ENCODE peak calls at places on chromosomes 13 and 19, in four cellular contexts. W, E, X and C are unnamed samples.

GRCh38 chr13:32117696-32118095 is 86.1 kb downstream of the FRY start:
- DNase-seq in X (no peak), W (no peak), E (no peak), C (no peak)

GRCh38 chr19:40612831-40613668 is 11.9 kb downstream of the LTBP4 start:
- DNase-seq in X (no peak), E (peak; percentile 59), W (peak; percentile 89), C (peak; percentile 39)

GRCh38 chr19:37413243-37414084 is 42.6 kb downstream of the ZNF527 start:
- DNase-seq in W (no peak), X (no peak), E (no peak), C (no peak)

GRCh38 chr13:99617474-99618255 is 116.4 kb downstream of the TM9SF2 start:
- DNase-seq in E (no peak), W (peak; percentile 31), X (peak; percentile 46), C (no peak)

GRCh38 chr19:46383171-46383815 is 30.1 kb downstream of the CCDC8 start:
- DNase-seq in X (no peak), E (no peak), W (no peak), C (no peak)

GRCh38 chr19:16325161-16325527 is 518 bp downstream of the KLF2 start:
- DNase-seq in E (no peak), W (peak; percentile 48), X (no peak), C (peak; percentile 44)

GRCh38 chr13:21849323-21849722 is 178.4 kb downstream of the FGF9 start:
- DNase-seq in W (peak; percentile 11), X (peak; percentile 22), E (no peak), C (peak; percentile 30)

GRCh38 chr13:107765724-107766436 is 449.5 kb downstream of the LIG4 start:
- DNase-seq in E (no peak), X (peak; percentile 47), W (no peak), C (no peak)

GRCh38 chr13:105937451-105937850 is 598.0 kb downstream of the EFNB2 start:
- DNase-seq in E (no peak), X (peak; percentile 13), W (no peak), C (no peak)

GRCh38 chr19:41311613-41312012 is 1.6 kb downstream of the CCDC97 start:
- DNase-seq in X (no peak), W (no peak), E (no peak), C (no peak)

GRCh38 chr13:66405908-66406802 is 824.0 kb downstream of the PCDH9 start:
- DNase-seq in W (no peak), E (no peak), X (peak; percentile 58), C (no peak)

GRCh38 chr19:53903055-53903680 is 5.9 kb upstream of the CACNG7 start:
- DNase-seq in W (no peak), E (no peak), X (peak; percentile 84), C (no peak)